ENCODE peak calls at places on chromosomes 2 and 18, in seven cellular contexts. M is K562, Q is H1, J is GM12891, S is HepG2, G is GM12878, O is SK-N-SH. Z is an unnamed sample.

GRCh38 chr2:96832751-96833507 is 10.9 kb downstream of the ANKRD23 start:
- DNase-seq in M (no peak), Q (peak), J (no peak), S (no peak), G (no peak), O (no peak), Z (no peak)

GRCh38 chr2:160465406-160465805 is 28.2 kb downstream of the RBMS1 start:
- DNase-seq in M (no peak), Q (no peak), J (no peak), S (no peak), G (no peak), O (no peak), Z (no peak)

GRCh38 chr2:189566046-189566445 is 14.5 kb downstream of the SLC40A1 start:
- DNase-seq in M (no peak), Q (no peak), J (no peak), S (no peak), G (no peak), O (no peak), Z (no peak)

GRCh38 chr2:238060542-238061309 is at the start of gene SCLY:
- DNase-seq in M (peak), Q (peak), J (peak), S (peak), G (peak), O (peak), Z (peak)

GRCh38 chr2:42618972-42619371 is 50.5 kb downstream of the MTA3 start:
- DNase-seq in M (no peak), Q (no peak), J (no peak), S (no peak), G (no peak), O (no peak), Z (no peak)

GRCh38 chr18:72847134-72847533 is 20.7 kb downstream of the NETO1 start:
- DNase-seq in M (no peak), Q (no peak), J (no peak), S (no peak), G (no peak), O (no peak), Z (no peak)

GRCh38 chr2:144099746-144100438 is 420.0 kb downstream of the ZEB2 start:
- DNase-seq in M (no peak), Q (no peak), J (no peak), S (no peak), G (no peak), O (no peak), Z (no peak)

GRCh38 chr2:191846787-191847620 is at the start of gene CAVIN2:
- DNase-seq in M (peak), Q (no peak), J (no peak), S (peak), G (peak), O (no peak), Z (no peak)

GRCh38 chr2:23324281-23324680 is 60.7 kb upstream of the KLHL29 start:
- DNase-seq in M (no peak), Q (no peak), J (no peak), S (no peak), G (no peak), O (no peak), Z (no peak)

GRCh38 chr2:152553518-152553917 is 163.7 kb downstream of the PRPF40A start:
- DNase-seq in M (no peak), Q (no peak), J (no peak), S (no peak), G (no peak), O (no peak), Z (no peak)

GRCh38 chr2:152557273-152557879 is 159.9 kb downstream of the PRPF40A start:
- DNase-seq in M (no peak), Q (no peak), J (no peak), S (no peak), G (no peak), O (no peak), Z (no peak)

GRCh38 chr2:152556506-152556905 is 160.8 kb downstream of the PRPF40A start:
- DNase-seq in M (no peak), Q (no peak), J (no peak), S (no peak), G (no peak), O (no peak), Z (no peak)

GRCh38 chr2:152552868-152553267 is 164.4 kb downstream of the PRPF40A start:
- DNase-seq in M (no peak), Q (no peak), J (no peak), S (no peak), G (no peak), O (no peak), Z (no peak)

DNA sequence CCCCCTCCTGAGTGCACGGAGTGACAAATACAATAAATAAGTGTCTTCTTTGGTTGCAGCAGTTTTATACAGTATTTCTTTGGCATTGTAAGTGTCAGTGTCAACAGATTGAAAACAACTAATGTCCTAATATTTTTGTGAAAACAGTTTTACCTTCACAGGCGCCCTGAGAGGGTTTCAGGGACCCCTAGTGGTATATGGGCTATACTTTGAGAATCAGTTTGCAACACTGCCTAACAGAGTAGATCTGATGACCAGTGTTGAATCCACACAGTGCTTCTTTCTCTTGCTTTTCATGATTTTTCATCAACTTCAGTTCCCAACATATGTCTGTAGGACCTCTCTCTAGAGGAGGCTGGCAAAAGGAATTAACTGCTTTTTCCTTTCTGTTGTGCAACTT is 162.2 kb downstream of the PRPF40A start:
- DNase-seq in M (no peak), Q (no peak), J (no peak), S (no peak), G (no peak), O (no peak), Z (no peak)
- TF ChIP-seq TAF1 in M (no peak), Q (no peak), J (no peak), S (no peak), G (no peak), O (no peak), Z (no peak)

GRCh38 chr18:47895565-47896250 is 34.8 kb downstream of the SMAD2 start:
- DNase-seq in M (no peak), Q (no peak), J (no peak), S (peak), G (no peak), O (no peak), Z (no peak)

GRCh38 chr18:47888156-47888555 is 42.3 kb downstream of the SMAD2 start:
- DNase-seq in M (no peak), Q (no peak), J (no peak), S (no peak), G (no peak), O (no peak), Z (no peak)

GRCh38 chr18:47898055-47898454 is 32.4 kb downstream of the SMAD2 start:
- DNase-seq in M (no peak), Q (no peak), J (no peak), S (no peak), G (no peak), O (no peak), Z (no peak)

GRCh38 chr18:47893939-47894699 is 36.3 kb downstream of the SMAD2 start:
- DNase-seq in M (peak), Q (no peak), J (no peak), S (no peak), G (no peak), O (no peak), Z (no peak)

GRCh38 chr18:47893047-47893446 is 37.4 kb downstream of the SMAD2 start:
- DNase-seq in M (peak), Q (no peak), J (no peak), S (no peak), G (no peak), O (no peak), Z (no peak)
- TF ChIP-seq TAF1 in M (no peak), Q (no peak), J (no peak), S (no peak), G (no peak), O (no peak), Z (no peak)

DNA sequence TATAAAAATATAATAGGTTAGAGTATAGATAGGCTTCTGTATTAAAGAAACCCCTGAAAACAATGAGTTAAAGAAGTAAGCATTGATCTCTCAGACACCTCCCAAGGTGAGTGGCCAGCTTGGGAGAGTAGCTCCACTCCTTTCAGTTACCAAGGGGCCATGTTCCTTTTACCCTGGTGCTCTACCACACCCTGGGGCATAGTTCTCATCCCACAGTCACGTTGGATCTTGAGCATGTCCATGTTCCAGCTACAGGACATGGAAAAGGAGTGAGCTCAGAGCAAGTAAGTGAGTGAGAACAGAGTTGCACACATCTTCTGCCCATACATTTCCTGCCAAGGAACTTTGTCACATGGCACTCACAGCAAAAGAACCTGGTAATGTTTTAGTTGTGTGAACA is 325.9 kb upstream of the SLC39A10 start:
- DNase-seq in M (peak), Q (no peak), J (no peak), S (no peak), G (no peak), O (no peak), Z (no peak)
- TF ChIP-seq TAF1 in M (no peak), Q (no peak), J (no peak), S (no peak), G (no peak), O (no peak), Z (no peak)

GRCh38 chr2:137336067-137336466 is 570.7 kb downstream of the THSD7B start:
- DNase-seq in M (no peak), Q (no peak), J (no peak), S (no peak), G (no peak), O (no peak), Z (no peak)
- TF ChIP-seq TAF1 in M (no peak), Q (no peak), J (no peak), S (no peak), G (no peak), O (no peak), Z (no peak)

GRCh38 chr2:220458051-220458450 is 830.6 kb downstream of the SLC4A3 start:
- DNase-seq in M (no peak), Q (no peak), J (no peak), S (no peak), G (no peak), O (no peak), Z (no peak)
- TF ChIP-seq TAF1 in M (no peak), Q (no peak), J (no peak), S (no peak), G (no peak), O (no peak), Z (no peak)

GRCh38 chr18:24679062-24679461 is 218.6 kb downstream of the HRH4 start:
- DNase-seq in M (no peak), Q (no peak), J (no peak), S (no peak), G (no peak), O (no peak), Z (no peak)

GRCh38 chr18:24678626-24679025 is 218.2 kb downstream of the HRH4 start:
- DNase-seq in M (no peak), Q (no peak), J (no peak), S (no peak), G (no peak), O (no peak), Z (no peak)

GRCh38 chr18:24678113-24678512 is 217.7 kb downstream of the HRH4 start:
- DNase-seq in M (no peak), Q (no peak), J (no peak), S (no peak), G (no peak), O (no peak), Z (no peak)

GRCh38 chr18:24674236-24675004 is 214.0 kb downstream of the HRH4 start:
- DNase-seq in M (no peak), Q (no peak), J (no peak), S (no peak), G (no peak), O (no peak), Z (no peak)

DNA sequence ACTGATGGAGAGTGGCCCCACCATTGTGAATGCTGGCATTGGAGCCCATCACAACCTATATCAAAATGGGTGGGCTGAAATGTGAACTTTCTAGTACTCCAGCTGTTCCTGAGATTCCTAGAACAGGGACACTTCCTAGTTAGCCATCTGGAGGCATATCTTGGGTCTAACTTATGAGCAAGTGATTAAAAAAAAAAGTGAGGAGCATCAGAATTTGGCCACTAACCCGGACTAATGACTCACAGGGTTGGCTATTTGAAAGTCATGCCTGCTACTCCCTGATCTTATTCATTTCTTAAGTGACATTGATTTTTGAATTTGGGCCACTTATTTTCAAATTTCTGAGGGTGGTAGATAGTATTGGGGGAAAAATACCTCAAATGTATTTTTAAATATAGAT is 216.6 kb downstream of the HRH4 start:
- DNase-seq in M (no peak), Q (no peak), J (no peak), S (no peak), G (no peak), O (no peak), Z (no peak)
- TF ChIP-seq TAF1 in M (no peak), Q (no peak), J (no peak), S (no peak), G (no peak), O (no peak), Z (no peak)

GRCh38 chr2:85888745-85889647 is at the start of gene ST3GAL5:
- DNase-seq in M (peak), Q (peak), J (peak), S (peak), G (peak), O (peak), Z (peak)
- TF ChIP-seq TAF1 in M (no peak), Q (no peak), J (no peak), S (peak), G (no peak), O (peak), Z (no peak)

GRCh38 chr2:172556284-172557033 is 569 bp downstream of the PDK1 start:
- DNase-seq in M (peak), Q (peak), J (peak), S (peak), G (peak), O (no peak), Z (peak)

GRCh38 chr2:172555522-172556283 is at the start of gene PDK1:
- DNase-seq in M (peak), Q (peak), J (peak), S (peak), G (peak), O (peak), Z (peak)

GRCh38 chr2:172555272-172555521 is 693 bp upstream of the PDK1 start:
- DNase-seq in M (no peak), Q (no peak), J (no peak), S (no peak), G (no peak), O (no peak), Z (no peak)

GRCh38 chr2:172552547-172553291 is 3.2 kb upstream of the PDK1 start:
- DNase-seq in M (peak), Q (no peak), J (no peak), S (no peak), G (no peak), O (no peak), Z (no peak)

DNA sequence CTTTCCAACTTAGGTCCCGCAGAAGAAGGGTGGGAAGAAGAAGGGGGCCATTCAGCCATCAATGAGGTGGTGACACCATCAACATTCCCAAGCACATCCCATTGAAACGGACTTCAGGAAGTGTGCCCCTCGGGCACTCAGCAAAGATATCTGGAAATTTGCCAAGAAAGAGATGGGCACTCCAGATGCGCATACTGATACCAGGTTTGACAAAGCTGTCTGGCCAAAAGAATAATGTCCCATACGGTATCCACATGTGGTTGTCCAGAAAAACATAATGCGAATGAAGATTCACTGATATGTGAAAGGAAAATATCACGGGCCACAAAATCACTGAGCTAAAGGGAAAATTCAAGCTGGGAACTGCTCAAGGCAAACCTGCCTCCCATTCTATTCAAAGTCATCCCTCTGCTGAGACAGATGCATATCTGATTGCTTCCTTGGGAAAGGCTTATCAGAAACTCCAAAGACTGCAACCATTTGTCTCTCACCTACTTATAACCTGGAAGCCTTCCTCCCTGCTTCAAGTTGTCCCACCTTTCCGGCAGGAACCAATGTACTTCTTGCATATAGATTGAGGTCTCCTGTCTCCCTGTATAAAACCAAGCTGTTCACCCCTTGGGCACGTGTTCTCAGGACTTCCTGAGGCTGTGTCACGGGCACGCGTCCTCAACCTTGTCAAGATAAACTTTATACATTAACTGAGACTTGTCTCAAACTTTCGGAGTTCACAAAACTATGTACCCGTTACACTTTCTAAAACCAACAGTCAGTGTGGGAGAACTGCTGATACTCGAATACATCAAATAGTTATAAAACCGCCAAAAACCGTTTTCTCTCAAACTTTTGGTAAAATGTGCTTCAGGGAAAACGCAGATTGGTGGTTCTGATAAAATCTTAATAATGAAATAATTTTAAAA is 1.3 kb upstream of the PDK1 start:
- DNase-seq in M (no peak), Q (no peak), J (no peak), S (no peak), G (no peak), O (peak), Z (no peak)
- TF ChIP-seq TAF1 in M (no peak), Q (no peak), J (no peak), S (no peak), G (no peak), O (no peak), Z (no peak)

GRCh38 chr2:27916293-27917015 is 25.9 kb downstream of the BABAM2 start:
- DNase-seq in M (no peak), Q (no peak), J (no peak), S (peak), G (no peak), O (no peak), Z (no peak)
- TF ChIP-seq TAF1 in M (no peak), Q (no peak), J (no peak), S (no peak), G (no peak), O (no peak), Z (no peak)

GRCh38 chr2:105824446-105824845 is 79.7 kb downstream of the NCK2 start:
- DNase-seq in M (no peak), Q (no peak), J (no peak), S (no peak), G (no peak), O (no peak), Z (no peak)

GRCh38 chr2:105822186-105822585 is 77.5 kb downstream of the NCK2 start:
- DNase-seq in M (no peak), Q (no peak), J (no peak), S (peak), G (no peak), O (no peak), Z (no peak)

GRCh38 chr2:105820151-105820550 is 75.4 kb downstream of the NCK2 start:
- DNase-seq in M (no peak), Q (peak), J (no peak), S (no peak), G (no peak), O (no peak), Z (no peak)

GRCh38 chr2:105820691-105821090 is 76.0 kb downstream of the NCK2 start:
- DNase-seq in M (no peak), Q (no peak), J (no peak), S (peak), G (no peak), O (no peak), Z (no peak)

GRCh38 chr2:105821428-105822125 is 76.9 kb downstream of the NCK2 start:
- DNase-seq in M (no peak), Q (no peak), J (no peak), S (no peak), G (no peak), O (no peak), Z (no peak)
- TF ChIP-seq TAF1 in M (no peak), Q (no peak), J (no peak), S (no peak), G (no peak), O (no peak), Z (no peak)